ENCODE peak calls at places on chromosome 4, in eight cellular contexts. V is lung microvascular endothelial cell; D is CD8-positive, alpha-beta T cell; O is ascending aorta; T is glomerular endothelial cell; Y is T follicular helper cell; P is hypothalamus; G is H7. H is an unnamed sample.

GRCh38 chr4:59818656-59819055 is 1381.5 kb upstream of the ADGRL3 start:
- DNase-seq in G (no peak), V (no peak), Y (no peak), T (no peak), O (no peak), D (no peak), P (no peak), H (no peak)

GRCh38 chr4:87011340-87012034 is 76.7 kb downstream of the AFF1 start:
- DNase-seq in D (no peak), G (no peak), P (no peak), Y (no peak), V (peak), O (no peak), T (peak), H (no peak)

GRCh38 chr4:77449996-77450395 is 155.6 kb upstream of the CXCL13 start:
- DNase-seq in Y (no peak), P (no peak), V (no peak), O (no peak), D (no peak), G (no peak), T (no peak), H (no peak)

GRCh38 chr4:78772526-78773084 is 3.5 kb upstream of the BMP2K start:
- DNase-seq in D (no peak), G (no peak), Y (no peak), V (no peak), T (no peak), P (no peak), O (no peak), H (no peak)

GRCh38 chr4:47510506-47511143 is 25.6 kb downstream of the ATP10D start:
- DNase-seq in G (no peak), D (no peak), V (peak), O (no peak), T (no peak), Y (no peak), P (no peak), H (no peak)

GRCh38 chr4:24472514-24473308 is 111.6 kb downstream of the DHX15 start:
- DNase-seq in D (peak), O (peak), P (peak), Y (peak), T (no peak), V (peak), G (peak), H (no peak)

GRCh38 chr4:113303315-113303714 is 253.9 kb downstream of the ANK2 start:
- DNase-seq in P (no peak), G (no peak), D (no peak), T (no peak), O (no peak), Y (no peak), V (no peak), H (no peak)

GRCh38 chr4:7462509-7462971 is 27.8 kb upstream of the PSAPL1 start:
- DNase-seq in V (no peak), T (no peak), O (no peak), Y (no peak), G (peak), P (peak), D (no peak), H (no peak)

GRCh38 chr4:185775792-185776555 is 36.0 kb downstream of the SORBS2 start:
- DNase-seq in D (no peak), V (peak), Y (no peak), O (no peak), P (no peak), T (no peak), G (no peak), H (no peak)

GRCh38 chr4:51842167-51842553 is 793 bp upstream of the DCUN1D4 start:
- DNase-seq in V (peak), P (no peak), Y (no peak), T (no peak), D (no peak), O (no peak), G (peak), H (no peak)

GRCh38 chr4:188781655-188782054 is 642.4 kb downstream of the TRIML1 start:
- DNase-seq in D (no peak), Y (no peak), P (no peak), G (peak), T (no peak), V (no peak), O (no peak), H (no peak)

GRCh38 chr4:76420901-76421581 is at the start of gene CCDC158:
- DNase-seq in V (no peak), G (peak), D (no peak), P (no peak), Y (no peak), O (no peak), T (no peak), H (no peak)

GRCh38 chr4:7766086-7766485 is 173.6 kb downstream of the AFAP1 start:
- DNase-seq in V (no peak), P (no peak), Y (no peak), G (no peak), T (no peak), D (no peak), O (no peak), H (no peak)

GRCh38 chr4:6087669-6088068 is 69.4 kb upstream of the C4orf50 start:
- DNase-seq in G (peak), V (peak), D (no peak), Y (no peak), T (no peak), O (no peak), P (no peak), H (no peak)

GRCh38 chr4:73459048-73459421 is 22.5 kb upstream of the AFM start:
- DNase-seq in Y (no peak), T (no peak), D (no peak), O (no peak), V (no peak), P (no peak), G (no peak), H (no peak)

GRCh38 chr4:17497890-17498523 is 13.9 kb downstream of the QDPR start:
- DNase-seq in Y (no peak), O (no peak), D (no peak), V (no peak), P (no peak), G (no peak), T (no peak), H (no peak)

GRCh38 chr4:182537031-182537617 is 293.9 kb downstream of the TENM3 start:
- DNase-seq in V (no peak), Y (no peak), P (no peak), D (no peak), O (no peak), G (no peak), T (no peak), H (no peak)

GRCh38 chr4:22458112-22458511 is 57.8 kb downstream of the ADGRA3 start:
- DNase-seq in G (no peak), O (no peak), V (no peak), D (no peak), T (no peak), Y (no peak), P (no peak), H (no peak)

H was measured in cortex of kidney.